ENCODE peak calls at places on chromosomes 6 and 20, in seven cellular contexts. C is cardiac septum, B is kidney, T is iPS DF 6.9, F is NCI-H1092 treated with DMSO at 0.1 percent for 48 hours, G is GM10248, U is AG09319. V is an unnamed sample.

GRCh38 chr6:54098450-54099044 is 12.7 kb upstream of the MLIP start:
- DNase-seq in B (no peak), C (no peak), G (no peak), U (no peak), F (no peak), T (no peak), V (no peak)

GRCh38 chr6:43773050-43773956 is 3.3 kb downstream of the VEGFA start:
- DNase-seq in B (peak; percentile 74), T (no peak), F (peak; percentile 11), U (peak; percentile 34), G (peak; percentile 83), C (peak; percentile 81), V (no peak)

GRCh38 chr6:139262519-139263300 is 29.1 kb downstream of the TXLNB start:
- DNase-seq in T (no peak), B (no peak), U (no peak), G (peak; percentile 46), C (no peak), F (peak; percentile 56), V (no peak)

GRCh38 chr6:163137036-163137435 is 277.5 kb upstream of the QKI start:
- DNase-seq in C (no peak), B (no peak), F (no peak), T (no peak), G (no peak), U (no peak), V (no peak)

GRCh38 chr6:8803181-8803760 is 367.9 kb upstream of the SLC35B3 start:
- DNase-seq in T (no peak), G (no peak), B (no peak), U (no peak), C (no peak), F (no peak), V (no peak)

GRCh38 chr20:54148947-54149764 is 24.6 kb downstream of the CYP24A1 start:
- DNase-seq in F (no peak), G (no peak), C (no peak), T (no peak), B (no peak), U (no peak), V (no peak)

GRCh38 chr6:138659998-138660397 is 113.6 kb upstream of the CCDC28A start:
- DNase-seq in U (no peak), F (no peak), T (no peak), G (no peak), B (no peak), C (no peak), V (no peak)

GRCh38 chr6:116369540-116370327 is 1.0 kb upstream of the DSE start:
- DNase-seq in F (no peak), G (peak; percentile 51), B (no peak), C (no peak), U (no peak), T (no peak), V (no peak)

GRCh38 chr6:88953550-88954386 is 9.7 kb downstream of the RNGTT start:
- DNase-seq in B (no peak), C (no peak), U (no peak), T (no peak), G (no peak), F (no peak), V (no peak)

GRCh38 chr6:89940225-89941027 is 46.2 kb downstream of the GJA10 start:
- DNase-seq in C (no peak), B (no peak), F (peak; percentile 68), G (peak; percentile 75), U (peak; percentile 67), T (peak; percentile 64), V (peak; percentile 61)

GRCh38 chr20:58059145-58059544 is 169.3 kb downstream of the ANKRD60 start:
- DNase-seq in F (no peak), G (no peak), B (no peak), U (no peak), T (no peak), C (no peak), V (no peak)

GRCh38 chr6:135323202-135323668 is 142.1 kb downstream of the MYB start:
- DNase-seq in G (peak; percentile 68), B (no peak), F (no peak), T (no peak), U (no peak), C (no peak), V (no peak)

GRCh38 chr6:134422426-134423231 is 104.7 kb upstream of the SGK1 start:
- DNase-seq in B (no peak), G (no peak), F (no peak), C (no peak), T (no peak), U (peak; percentile 86), V (peak; percentile 95)

GRCh38 chr20:50370036-50370566 is 140.1 kb upstream of the PTPN1 start:
- DNase-seq in F (no peak), B (no peak), C (no peak), T (no peak), U (no peak), G (no peak), V (no peak)

GRCh38 chr6:39769012-39769411 is 23.2 kb upstream of the DAAM2 start:
- DNase-seq in F (no peak), B (no peak), G (no peak), T (no peak), C (no peak), U (no peak), V (no peak)

GRCh38 chr6:13990830-13991229 is 66.1 kb downstream of the RNF182 start:
- DNase-seq in C (no peak), B (no peak), U (no peak), F (no peak), G (no peak), T (no peak), V (no peak)

GRCh38 chr6:162572240-162572639 is 155.3 kb downstream of the PRKN start:
- DNase-seq in T (no peak), U (no peak), B (no peak), F (no peak), G (no peak), C (no peak), V (no peak)

GRCh38 chr6:69866351-69867074 is at the start of gene COL19A1:
- DNase-seq in B (peak; percentile 74), G (peak; percentile 43), U (no peak), C (peak; percentile 79), F (no peak), T (no peak), V (no peak)

GRCh38 chr6:148972481-148972880 is 225.7 kb downstream of the UST start:
- DNase-seq in F (peak; percentile 77), C (no peak), U (no peak), T (peak; percentile 86), B (peak; percentile 85), G (peak; percentile 63), V (no peak)

GRCh38 chr6:98532004-98532403 is 302.4 kb upstream of the POU3F2 start:
- DNase-seq in U (no peak), C (no peak), F (no peak), T (no peak), G (no peak), B (no peak), V (no peak)

GRCh38 chr6:36735110-36735971 is 37.7 kb downstream of the RAB44 start:
- DNase-seq in F (no peak), B (peak; percentile 93), G (no peak), U (peak; percentile 80), C (peak; percentile 92), T (no peak), V (peak; percentile 91)

GRCh38 chr20:52684911-52685310 is 287.2 kb upstream of the TSHZ2 start:
- DNase-seq in B (no peak), F (no peak), U (no peak), C (no peak), G (no peak), T (no peak), V (no peak)

GRCh38 chr6:164640946-164641345 is 668.5 kb downstream of the C6orf118 start:
- DNase-seq in C (no peak), U (no peak), B (no peak), G (no peak), F (no peak), T (no peak), V (no peak)

GRCh38 chr6:149450679-149451360 is 34.0 kb downstream of the ZC3H12D start:
- DNase-seq in G (no peak), U (no peak), B (no peak), F (peak; percentile 19), T (no peak), C (no peak), V (no peak)

GRCh38 chr20:44618318-44618731 is 33.2 kb downstream of the ADA start:
- DNase-seq in C (peak; percentile 74), F (no peak), B (peak; percentile 68), U (no peak), T (no peak), G (no peak), V (no peak)